ENCODE peak calls at places on chromosome 6, in eight cellular contexts. M, V, K, B, E, T, H and I are unnamed samples.
A peak's percentile ranks its signal among the peaks of the same experiment; 100 is the strongest.

GRCh38 chr6:129050086-129050485 is 167.1 kb downstream of the LAMA2 start:
- DNase-seq in E (peak; percentile 23), M (no peak), V (no peak), K (no peak), T (no peak), H (no peak), B (peak; percentile 32), I (no peak)

GRCh38 chr6:166174031-166174430 is 6.4 kb upstream of the TBXT start:
- DNase-seq in K (no peak), B (no peak), E (no peak), M (no peak), T (no peak), H (no peak), V (no peak), I (no peak)

GRCh38 chr6:151374024-151374423 is 17.3 kb downstream of the ZBTB2 start:
- DNase-seq in M (no peak), T (no peak), H (no peak), K (no peak), V (no peak), E (no peak), B (no peak), I (peak; percentile 19)

GRCh38 chr6:35633579-35634089 is 55.1 kb downstream of the FKBP5 start:
- DNase-seq in K (no peak), V (no peak), T (no peak), B (no peak), H (no peak), M (no peak), E (no peak), I (no peak)

GRCh38 chr6:167815296-167815980 is 11.3 kb upstream of the AFDN start:
- DNase-seq in T (no peak), B (no peak), E (no peak), H (no peak), M (no peak), K (no peak), V (no peak), I (peak; percentile 24)

GRCh38 chr6:168540713-168541291 is 99.8 kb downstream of the SMOC2 start:
- DNase-seq in M (no peak), K (no peak), H (no peak), V (no peak), T (no peak), E (no peak), B (no peak), I (no peak)

GRCh38 chr6:117958536-117958935 is 51.5 kb downstream of the SLC35F1 start:
- DNase-seq in K (no peak), V (no peak), E (no peak), H (no peak), M (no peak), T (no peak), B (no peak), I (no peak)

GRCh38 chr6:98179606-98180005 is 654.8 kb upstream of the POU3F2 start:
- DNase-seq in B (no peak), E (no peak), T (no peak), K (no peak), V (no peak), M (no peak), H (no peak), I (no peak)

GRCh38 chr6:116096979-116097816 is 3.5 kb upstream of the NT5DC1 start:
- DNase-seq in H (no peak), E (no peak), B (peak; percentile 44), T (no peak), M (no peak), K (no peak), V (no peak), I (no peak)

GRCh38 chr6:2999621-3000455 is at the start of gene NQO2:
- DNase-seq in H (peak; percentile 95), T (peak; percentile 98), B (peak; percentile 73), V (peak; percentile 95), E (peak; percentile 37), M (no peak), K (peak; percentile 96), I (peak; percentile 97)

GRCh38 chr6:342832-343179 is 48.7 kb upstream of the IRF4 start:
- DNase-seq in M (no peak), B (no peak), E (no peak), T (no peak), K (no peak), V (no peak), H (no peak), I (no peak)

GRCh38 chr6:1604991-1605821 is 4.5 kb upstream of the FOXC1 start:
- DNase-seq in H (no peak), M (no peak), E (no peak), T (peak; percentile 78), K (no peak), B (no peak), V (no peak), I (no peak)

GRCh38 chr6:132768051-132768517 is 10.4 kb upstream of the VNN2 start:
- DNase-seq in K (peak; percentile 55), H (peak; percentile 43), B (no peak), M (no peak), V (peak; percentile 16), E (no peak), T (peak; percentile 61), I (no peak)

GRCh38 chr6:82712826-82713225 is 349.2 kb downstream of the TPBG start:
- DNase-seq in K (no peak), E (no peak), M (no peak), T (no peak), V (no peak), B (no peak), H (no peak), I (peak; percentile 10)

GRCh38 chr6:145538996-145539395 is 196.3 kb downstream of the EPM2A start:
- DNase-seq in K (no peak), B (no peak), V (no peak), E (no peak), M (no peak), T (no peak), H (no peak), I (no peak)

GRCh38 chr6:158847786-158848185 is 28.6 kb upstream of the EZR start:
- DNase-seq in T (no peak), B (no peak), E (no peak), H (no peak), V (no peak), M (no peak), K (no peak), I (no peak)

GRCh38 chr6:111673871-111674270 is 68.2 kb upstream of the TRAF3IP2 start:
- DNase-seq in B (no peak), E (no peak), H (no peak), M (no peak), K (no peak), V (no peak), T (no peak), I (no peak)

GRCh38 chr6:111676383-111676782 is 70.7 kb upstream of the TRAF3IP2 start:
- DNase-seq in E (no peak), K (no peak), T (no peak), V (no peak), M (no peak), H (no peak), B (no peak), I (no peak)

GRCh38 chr6:111673086-111673485 is 67.4 kb upstream of the TRAF3IP2 start:
- DNase-seq in T (no peak), M (no peak), K (no peak), H (no peak), V (no peak), E (no peak), B (no peak), I (no peak)

GRCh38 chr6:111674882-111675281 is 69.2 kb upstream of the TRAF3IP2 start:
- DNase-seq in K (no peak), V (no peak), H (no peak), T (no peak), B (no peak), M (no peak), E (no peak), I (no peak)

GRCh38 chr6:111674413-111674812 is 68.7 kb upstream of the TRAF3IP2 start:
- DNase-seq in V (no peak), T (no peak), M (no peak), H (no peak), E (no peak), K (no peak), B (no peak), I (no peak)
- H3K27ac ChIP-seq in V (no peak overlapping the region), T (no peak overlapping the region), M (no peak overlapping the region), H (no peak overlapping the region), E (no peak overlapping the region), K (no peak overlapping the region), B (no peak overlapping the region), I (no peak overlapping the region)

DNA sequence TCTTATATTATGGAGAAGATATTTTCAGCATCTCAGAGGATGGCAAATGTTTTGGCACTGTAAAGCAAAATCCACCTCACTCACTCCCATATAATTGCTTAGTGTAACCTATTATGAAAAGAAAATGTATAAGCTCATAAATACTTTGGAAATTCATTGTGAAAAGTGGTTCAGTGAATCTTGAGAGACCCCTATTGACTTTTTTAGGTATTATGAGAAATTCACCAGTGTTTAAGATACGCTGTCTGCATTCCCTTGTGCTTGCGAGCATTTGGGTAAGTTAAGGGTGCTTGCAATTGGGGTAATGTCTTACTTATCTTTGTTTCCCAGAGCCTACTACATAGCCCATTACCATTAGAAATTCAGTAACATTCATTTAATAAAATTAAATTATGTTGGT is 66.3 kb upstream of the BMP5 start:
- DNase-seq in B (peak; percentile 37), V (no peak), E (no peak), T (no peak), M (no peak), H (no peak), K (no peak), I (peak; percentile 4)
- TF ChIP-seq CTCF in B (peak; percentile 59), V (peak; percentile 27), E (no peak), T (no peak), M (peak; percentile 34), H (no peak), K (no peak), I (no peak)

GRCh38 chr6:137031122-137031521 is 13.6 kb downstream of the IL20RA start:
- DNase-seq in T (no peak), B (no peak), H (no peak), K (no peak), E (no peak), V (no peak), M (no peak), I (no peak)
- H3K27ac ChIP-seq in T (no peak overlapping the region), B (no peak overlapping the region), H (no peak overlapping the region), K (no peak overlapping the region), E (no peak overlapping the region), V (no peak overlapping the region), M (no peak overlapping the region), I (no peak overlapping the region)

DNA sequence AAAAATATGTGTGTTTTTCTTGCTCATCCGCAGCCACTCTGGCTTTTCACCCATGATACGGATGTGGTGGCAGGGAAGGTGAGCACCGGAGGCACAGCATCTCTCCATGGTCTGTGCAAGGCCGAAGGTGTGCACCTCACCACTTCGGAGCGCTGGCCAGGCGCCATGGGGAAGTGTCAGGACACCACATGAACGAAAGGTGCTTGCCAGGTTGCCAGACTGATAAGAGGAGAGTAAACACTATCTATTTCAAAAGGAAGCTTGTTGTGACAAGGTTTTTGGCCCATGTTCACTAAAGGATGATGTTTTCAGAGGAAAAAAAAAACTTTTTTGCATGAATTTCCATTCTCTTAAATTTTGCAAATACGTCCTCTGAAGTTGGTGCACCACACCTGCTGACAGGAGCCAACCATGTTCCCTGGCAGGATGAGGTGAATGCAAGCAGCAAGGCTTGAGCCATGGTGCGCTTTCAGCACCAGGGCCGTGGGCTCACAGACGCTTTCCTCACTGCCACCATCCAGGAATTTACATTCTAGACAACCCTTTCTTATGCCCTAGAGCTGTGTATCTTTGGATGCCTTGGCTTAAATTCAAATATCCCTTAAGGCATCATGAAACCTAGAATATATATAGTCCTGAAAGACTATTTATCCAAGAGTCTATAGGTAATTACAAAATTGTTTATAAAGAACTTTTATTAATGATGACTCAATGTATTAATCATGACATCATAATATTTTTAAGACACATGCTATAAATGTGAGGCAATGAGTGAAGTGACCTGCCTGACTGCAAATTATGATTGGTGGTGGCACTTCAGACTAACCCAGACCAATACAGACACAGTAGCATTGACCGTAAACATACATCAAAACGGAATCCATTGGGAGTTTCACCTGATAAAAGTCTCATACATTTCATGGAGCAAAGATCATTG is 234.5 kb downstream of the TFAP2A start:
- DNase-seq in V (no peak), B (no peak), K (no peak), E (no peak), M (no peak), H (no peak), T (no peak), I (no peak)
- TF ChIP-seq CTCF in V (no peak), B (no peak), K (no peak), E (no peak), M (no peak), H (no peak), T (no peak), I (no peak)